ENCODE peak calls at places on chromosomes 7 and 10, in nine cellular contexts. E is astrocyte, T is glutamatergic neuron, Q is omental fat pad, W is C1 segment of cervical spinal cord, B is renal cortical epithelial cell, V is H9, C is neural crest cell, U is progenitor cell of endocrine pancreas. S is an unnamed sample.
A peak's percentile ranks its signal among the peaks of the same experiment; 100 is the strongest.

GRCh38 chr7:163971-164881 is 28.1 kb upstream of the FAM20C start:
- DNase-seq in E (no peak), T (no peak), Q (no peak), W (no peak), B (no peak), V (no peak), C (no peak), U (no peak), S (no peak)

GRCh38 chr10:78190051-78190450 is 156.4 kb downstream of the RPS24 start:
- DNase-seq in E (no peak), T (no peak), Q (no peak), W (no peak), B (no peak), V (no peak), C (no peak), U (no peak), S (no peak)

GRCh38 chr10:18400201-18400910 is 251.0 kb downstream of the NSUN6 start:
- DNase-seq in E (no peak), T (peak; percentile 62), Q (no peak), W (no peak), B (no peak), V (peak; percentile 32), C (peak; percentile 6), U (no peak), S (no peak)

GRCh38 chr7:69597278-69598076 is 798 bp upstream of the AUTS2 start:
- DNase-seq in E (no peak), T (peak; percentile 65), Q (no peak), W (peak; percentile 72), B (no peak), V (peak; percentile 63), C (peak; percentile 49), U (peak; percentile 53), S (peak; percentile 40)

GRCh38 chr7:155009570-155010157 is 6.7 kb upstream of the PAXIP1 start:
- DNase-seq in E (no peak), T (no peak), Q (no peak), W (no peak), B (peak; percentile 7), V (peak; percentile 51), C (no peak), U (no peak), S (peak; percentile 17)

GRCh38 chr7:5424689-5425506 is 1.3 kb upstream of the TNRC18 start:
- DNase-seq in E (no peak), T (no peak), Q (no peak), W (peak; percentile 45), B (no peak), V (no peak), C (peak; percentile 30), U (no peak), S (peak; percentile 14)

GRCh38 chr10:119511828-119512515 is 30.5 kb downstream of the RGS10 start:
- DNase-seq in E (no peak), T (no peak), Q (no peak), W (no peak), B (no peak), V (no peak), C (no peak), U (no peak), S (no peak)

GRCh38 chr7:76428868-76429805 is 4.4 kb downstream of the ZP3 start:
- DNase-seq in E (no peak), T (no peak), Q (no peak), W (peak; percentile 25), B (no peak), V (peak; percentile 41), C (no peak), U (no peak), S (no peak)

GRCh38 chr10:43214071-43214955 is 52.6 kb downstream of the RASGEF1A start:
- DNase-seq in E (peak; percentile 39), T (no peak), Q (no peak), W (no peak), B (peak; percentile 50), V (no peak), C (no peak), U (no peak), S (no peak)

GRCh38 chr10:79385392-79385795 is 38.1 kb downstream of the PPIF start:
- DNase-seq in E (no peak), T (no peak), Q (no peak), W (no peak), B (no peak), V (no peak), C (no peak), U (peak; percentile 6), S (no peak)

GRCh38 chr10:29200280-29200679 is 88.6 kb upstream of the LYZL1 start:
- DNase-seq in E (no peak), T (no peak), Q (no peak), W (no peak), B (no peak), V (no peak), C (no peak), U (no peak), S (no peak)

S was measured in naive B cell.